ENCODE peak calls at places on chromosomes 2 and 18, in ten cellular contexts. V, N, Z, R, Y, K, C, U, P and S are unnamed samples.

GRCh38 chr18:26419746-26420145 is 128.6 kb downstream of the KCTD1 start:
- DNase-seq in V (no peak), N (no peak), Z (no peak), R (no peak), Y (no peak), K (no peak), C (no peak), U (no peak), P (no peak), S (no peak)

GRCh38 chr2:29317077-29317517 is 201.9 kb downstream of the CLIP4 start:
- DNase-seq in V (peak; percentile 14), N (no peak), Z (peak; percentile 25), R (no peak), Y (no peak), K (no peak), C (no peak), U (no peak), P (no peak), S (no peak)

GRCh38 chr2:113848758-113849460 is 41.0 kb upstream of the ACTR3 start:
- DNase-seq in V (no peak), N (no peak), Z (peak; percentile 25), R (peak; percentile 11), Y (no peak), K (peak; percentile 93), C (peak; percentile 25), U (no peak), P (no peak), S (no peak)

GRCh38 chr2:84906108-84906899 is 848 bp downstream of the TMSB10 start:
- DNase-seq in V (peak; percentile 46), N (peak; percentile 45), Z (no peak), R (no peak), Y (no peak), K (no peak), C (no peak), U (peak; percentile 79), P (peak; percentile 43), S (no peak)

GRCh38 chr2:236617796-236618195 is 48.2 kb downstream of the ACKR3 start:
- DNase-seq in V (no peak), N (no peak), Z (no peak), R (no peak), Y (no peak), K (no peak), C (no peak), U (no peak), P (no peak), S (no peak)

GRCh38 chr2:10894264-10894935 is 17.3 kb upstream of the KCNF1 start:
- DNase-seq in V (no peak), N (no peak), Z (no peak), R (no peak), Y (no peak), K (no peak), C (no peak), U (no peak), P (no peak), S (no peak)

GRCh38 chr2:188146888-188147287 is 144.8 kb upstream of the GULP1 start:
- DNase-seq in V (no peak), N (no peak), Z (no peak), R (no peak), Y (no peak), K (no peak), C (no peak), U (no peak), P (no peak), S (no peak)

GRCh38 chr2:33810046-33810835 is 211.1 kb upstream of the FAM98A start:
- DNase-seq in V (no peak), N (no peak), Z (peak; percentile 91), R (no peak), Y (no peak), K (peak; percentile 19), C (no peak), U (no peak), P (no peak), S (no peak)

GRCh38 chr18:46243095-46243494 is 138.9 kb downstream of the HAUS1 start:
- DNase-seq in V (no peak), N (no peak), Z (peak; percentile 22), R (no peak), Y (no peak), K (no peak), C (no peak), U (no peak), P (no peak), S (no peak)

GRCh38 chr2:190328748-190329147 is 9.1 kb upstream of the HIBCH start:
- DNase-seq in V (no peak), N (no peak), Z (no peak), R (no peak), Y (no peak), K (peak; percentile 11), C (no peak), U (no peak), P (no peak), S (no peak)

GRCh38 chr18:33440384-33441043 is at the start of gene CCDC178:
- DNase-seq in V (no peak), N (no peak), Z (no peak), R (no peak), Y (no peak), K (no peak), C (peak; percentile 7), U (no peak), P (peak; percentile 13), S (peak; percentile 39)